ENCODE peak calls at places on chromosomes 13 and 19, in six cellular contexts. One of them, this sample, is unnamed.

GRCh38 chr13:85772379-85772778 is 26.8 kb downstream of the SLITRK6 start:
- DNase-seq in left lung: no peak
- DNase-seq in fibroblast of mammary gland: peak; percentile 14
- DNase-seq in uterus: no peak
- DNase-seq in left ventricle myocardium inferior: no peak
- DNase-seq in Peyer's patch: no peak
- DNase-seq in this sample: no peak

GRCh38 chr13:59422646-59423045 is 741.1 kb downstream of the DIAPH3 start:
- DNase-seq in left lung: no peak
- DNase-seq in fibroblast of mammary gland: no peak
- DNase-seq in uterus: no peak
- DNase-seq in left ventricle myocardium inferior: no peak
- DNase-seq in Peyer's patch: no peak
- DNase-seq in this sample: no peak

GRCh38 chr13:52127378-52127777 is 1.5 kb downstream of the NEK5 start:
- DNase-seq in left lung: no peak
- DNase-seq in fibroblast of mammary gland: peak; percentile 1
- DNase-seq in uterus: no peak
- DNase-seq in left ventricle myocardium inferior: no peak
- DNase-seq in Peyer's patch: no peak
- DNase-seq in this sample: no peak

GRCh38 chr13:29436291-29436690 is 159.2 kb downstream of the SLC7A1 start:
- DNase-seq in left lung: no peak
- DNase-seq in fibroblast of mammary gland: peak; percentile 96
- DNase-seq in uterus: no peak
- DNase-seq in left ventricle myocardium inferior: no peak
- DNase-seq in Peyer's patch: no peak
- DNase-seq in this sample: no peak

GRCh38 chr19:30676990-30677679 is 305.0 kb downstream of the ZNF536 start:
- DNase-seq in left lung: no peak
- DNase-seq in fibroblast of mammary gland: no peak
- DNase-seq in uterus: no peak
- DNase-seq in left ventricle myocardium inferior: no peak
- DNase-seq in Peyer's patch: no peak
- DNase-seq in this sample: no peak

GRCh38 chr19:14167013-14167593 is 30.7 kb upstream of the ASF1B start:
- DNase-seq in left lung: no peak
- DNase-seq in fibroblast of mammary gland: no peak
- DNase-seq in uterus: no peak
- DNase-seq in left ventricle myocardium inferior: no peak
- DNase-seq in Peyer's patch: no peak
- DNase-seq in this sample: no peak

GRCh38 chr13:36193151-36193855 is 21.1 kb downstream of the SOHLH2 start:
- DNase-seq in left lung: no peak
- DNase-seq in fibroblast of mammary gland: peak; percentile 29
- DNase-seq in uterus: no peak
- DNase-seq in left ventricle myocardium inferior: no peak
- DNase-seq in Peyer's patch: no peak
- DNase-seq in this sample: no peak

GRCh38 chr13:98429081-98429480 is 147.8 kb downstream of the STK24 start:
- DNase-seq in left lung: no peak
- DNase-seq in fibroblast of mammary gland: no peak
- DNase-seq in uterus: no peak
- DNase-seq in left ventricle myocardium inferior: no peak
- DNase-seq in Peyer's patch: no peak
- DNase-seq in this sample: no peak

GRCh38 chr19:41774515-41774980 is 19.2 kb downstream of the CEACAM6 start:
- DNase-seq in left lung: no peak
- DNase-seq in fibroblast of mammary gland: no peak
- DNase-seq in uterus: no peak
- DNase-seq in left ventricle myocardium inferior: no peak
- DNase-seq in Peyer's patch: peak; percentile 79
- DNase-seq in this sample: no peak

GRCh38 chr19:29421186-29421525 is 104.6 kb upstream of the VSTM2B start:
- DNase-seq in left lung: no peak
- DNase-seq in fibroblast of mammary gland: no peak
- DNase-seq in uterus: no peak
- DNase-seq in left ventricle myocardium inferior: no peak
- DNase-seq in Peyer's patch: no peak
- DNase-seq in this sample: no peak

GRCh38 chr13:106499905-106500304 is 35.6 kb downstream of the EFNB2 start:
- DNase-seq in left lung: no peak
- DNase-seq in fibroblast of mammary gland: peak; percentile 26
- DNase-seq in uterus: no peak
- DNase-seq in left ventricle myocardium inferior: no peak
- DNase-seq in Peyer's patch: no peak
- DNase-seq in this sample: peak; percentile 18

GRCh38 chr13:98199480-98199879 is 22.4 kb upstream of the RNF113B start:
- DNase-seq in left lung: no peak
- DNase-seq in fibroblast of mammary gland: no peak
- DNase-seq in uterus: no peak
- DNase-seq in left ventricle myocardium inferior: no peak
- DNase-seq in Peyer's patch: no peak
- DNase-seq in this sample: no peak

GRCh38 chr19:4578552-4579248 is 19.2 kb upstream of the SEMA6B start:
- DNase-seq in left lung: no peak
- DNase-seq in fibroblast of mammary gland: no peak
- DNase-seq in uterus: no peak
- DNase-seq in left ventricle myocardium inferior: no peak
- DNase-seq in Peyer's patch: no peak
- DNase-seq in this sample: no peak

GRCh38 chr19:49057636-49058234 is at the start of gene CGB7:
- DNase-seq in left lung: peak; percentile 89
- DNase-seq in fibroblast of mammary gland: peak; percentile 38
- DNase-seq in uterus: peak; percentile 77
- DNase-seq in left ventricle myocardium inferior: peak; percentile 78
- DNase-seq in Peyer's patch: peak; percentile 81
- DNase-seq in this sample: no peak

GRCh38 chr19:15758379-15758778 is 20.6 kb downstream of the OR10H3 start:
- DNase-seq in left lung: no peak
- DNase-seq in fibroblast of mammary gland: no peak
- DNase-seq in uterus: no peak
- DNase-seq in left ventricle myocardium inferior: no peak
- DNase-seq in Peyer's patch: no peak
- DNase-seq in this sample: no peak

DNA sequence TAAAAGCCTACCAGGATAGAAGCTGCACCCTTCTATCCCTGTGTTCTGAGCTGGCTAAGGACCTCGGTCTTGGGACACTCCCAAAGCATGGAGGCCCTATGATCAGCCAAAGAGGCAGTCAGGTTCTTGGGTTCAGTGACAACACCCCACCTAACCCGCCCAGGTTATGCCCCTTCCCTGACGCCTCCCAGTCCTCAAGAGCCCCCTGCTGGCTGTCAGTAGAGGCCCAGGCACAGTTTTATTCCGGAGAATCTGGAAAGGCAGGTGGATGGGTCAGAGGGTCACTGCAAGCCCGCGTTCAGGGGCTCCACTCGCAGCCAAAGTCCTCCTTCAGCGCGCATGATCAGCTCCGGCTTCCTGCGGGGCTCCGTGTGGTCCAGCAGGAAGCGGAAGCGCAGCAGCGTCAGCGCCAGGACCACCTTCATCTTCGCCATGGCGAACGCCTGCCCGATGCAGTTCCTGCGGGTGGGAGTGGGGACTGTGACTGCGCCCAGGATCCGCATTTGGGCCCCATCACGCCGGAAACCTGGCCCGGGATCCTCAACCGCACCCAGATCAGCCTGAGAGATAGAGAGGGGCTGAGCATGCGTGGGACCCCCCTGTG is 22.3 kb downstream of the OR10H3 start:
- DNase-seq in left lung: no peak
- DNase-seq in fibroblast of mammary gland: no peak
- DNase-seq in uterus: no peak
- DNase-seq in left ventricle myocardium inferior: no peak
- DNase-seq in Peyer's patch: no peak
- DNase-seq in this sample: peak; percentile 7
- TF ChIP-seq CTCF in left lung: no peak
- TF ChIP-seq CTCF in fibroblast of mammary gland: no peak
- TF ChIP-seq CTCF in uterus: no peak
- TF ChIP-seq CTCF in left ventricle myocardium inferior: peak; percentile 38
- TF ChIP-seq CTCF in Peyer's patch: peak; percentile 59
- TF ChIP-seq CTCF in this sample: peak; percentile 32

GRCh38 chr19:16928916-16929315 is 40.1 kb downstream of the F2RL3 start:
- DNase-seq in left lung: no peak
- DNase-seq in fibroblast of mammary gland: no peak
- DNase-seq in uterus: no peak
- DNase-seq in left ventricle myocardium inferior: no peak
- DNase-seq in Peyer's patch: no peak
- DNase-seq in this sample: no peak
- H3K4me3 ChIP-seq in left lung: no peak overlapping the region
- H3K4me3 ChIP-seq in fibroblast of mammary gland: no peak overlapping the region
- H3K4me3 ChIP-seq in uterus: no peak overlapping the region
- H3K4me3 ChIP-seq in left ventricle myocardium inferior: no peak overlapping the region
- H3K4me3 ChIP-seq in Peyer's patch: no peak overlapping the region
- H3K4me3 ChIP-seq in this sample: no peak overlapping the region

DNA sequence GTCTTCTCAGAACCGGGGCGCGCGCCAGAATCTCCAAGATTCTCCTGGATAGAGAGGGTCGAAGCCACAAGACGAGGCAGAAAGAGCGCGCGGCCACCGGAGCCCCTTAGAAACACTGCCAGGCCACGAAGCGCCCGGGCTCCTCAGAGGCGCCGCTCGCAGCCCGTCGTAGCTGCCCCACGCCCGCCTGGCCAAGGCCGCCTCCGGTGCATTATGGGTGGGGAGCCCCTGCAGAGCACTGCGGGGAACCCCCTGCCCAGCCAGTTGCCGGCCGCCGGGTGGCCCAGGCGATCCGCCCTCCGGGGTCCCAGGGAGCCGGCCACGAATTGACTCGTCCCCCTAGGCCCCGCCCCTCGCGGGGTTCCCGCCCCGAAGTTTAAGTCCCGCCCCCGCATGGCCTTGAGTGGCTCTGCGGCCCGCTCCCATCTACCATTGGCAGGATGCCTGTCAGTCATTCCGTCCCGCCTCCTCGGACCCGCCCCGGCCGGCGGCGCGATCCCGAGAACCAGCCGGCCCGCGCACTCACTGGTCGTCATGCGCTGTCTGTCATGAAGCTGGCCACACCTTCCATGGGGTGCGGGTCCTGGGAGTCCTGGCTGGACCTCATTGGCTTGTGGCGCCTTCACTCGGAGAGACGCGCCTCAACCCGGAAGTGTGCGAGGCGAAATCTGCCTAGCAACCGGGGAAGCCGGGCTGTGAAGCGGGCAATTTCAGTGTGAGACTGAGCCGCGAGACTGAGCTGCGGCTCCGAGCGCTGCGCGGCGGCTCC is 20.2 kb upstream of the GATAD2A start:
- DNase-seq in left lung: peak; percentile 99
- DNase-seq in fibroblast of mammary gland: peak; percentile 99
- DNase-seq in uterus: peak; percentile 100
- DNase-seq in left ventricle myocardium inferior: peak; percentile 99
- DNase-seq in Peyer's patch: peak; percentile 100
- DNase-seq in this sample: peak; percentile 100
- TF ChIP-seq CTCF in left lung: no peak
- TF ChIP-seq CTCF in fibroblast of mammary gland: no peak
- TF ChIP-seq CTCF in uterus: peak; percentile 26
- TF ChIP-seq CTCF in left ventricle myocardium inferior: peak; percentile 44
- TF ChIP-seq CTCF in Peyer's patch: peak; percentile 33
- TF ChIP-seq CTCF in this sample: peak; percentile 11

GRCh38 chr19:53365899-53366493 is 491 bp downstream of the ZNF525 start:
- DNase-seq in left lung: peak; percentile 84
- DNase-seq in fibroblast of mammary gland: no peak
- DNase-seq in uterus: no peak
- DNase-seq in left ventricle myocardium inferior: peak; percentile 15
- DNase-seq in Peyer's patch: no peak
- DNase-seq in this sample: peak; percentile 60
- H3K4me3 ChIP-seq in left lung: peak overlapping the region; percentile 53
- H3K4me3 ChIP-seq in fibroblast of mammary gland: peak overlapping the region; percentile 70
- H3K4me3 ChIP-seq in uterus: peak overlapping the region; percentile 52
- H3K4me3 ChIP-seq in left ventricle myocardium inferior: peak overlapping the region; percentile 86
- H3K4me3 ChIP-seq in Peyer's patch: peak overlapping the region; percentile 81
- H3K4me3 ChIP-seq in this sample: peak overlapping the region; percentile 60

DNA sequence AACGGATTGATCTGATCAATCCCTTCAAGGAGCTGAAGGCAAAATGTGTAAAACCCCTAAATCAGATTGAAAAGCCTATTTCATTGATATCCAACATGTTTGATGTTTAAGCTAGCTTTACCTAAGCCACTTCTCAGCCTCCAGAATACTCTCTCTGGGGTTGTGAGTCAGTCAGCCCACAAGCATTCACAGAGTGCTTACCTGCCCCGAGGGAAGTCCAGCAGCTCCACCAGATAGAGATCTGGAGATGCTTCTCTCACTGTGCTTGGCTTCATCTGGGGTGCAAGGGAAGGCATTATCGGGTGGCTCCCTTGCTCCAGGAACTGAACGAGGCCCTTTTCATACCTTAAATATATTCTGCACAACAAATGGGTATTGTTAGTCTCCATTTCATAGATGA is 159.7 kb downstream of the OXGR1 start:
- DNase-seq in left lung: no peak
- DNase-seq in fibroblast of mammary gland: no peak
- DNase-seq in uterus: no peak
- DNase-seq in left ventricle myocardium inferior: no peak
- DNase-seq in Peyer's patch: no peak
- DNase-seq in this sample: no peak
- TF ChIP-seq CTCF in left lung: no peak
- TF ChIP-seq CTCF in fibroblast of mammary gland: no peak
- TF ChIP-seq CTCF in uterus: no peak
- TF ChIP-seq CTCF in left ventricle myocardium inferior: no peak
- TF ChIP-seq CTCF in Peyer's patch: no peak
- TF ChIP-seq CTCF in this sample: no peak

DNA sequence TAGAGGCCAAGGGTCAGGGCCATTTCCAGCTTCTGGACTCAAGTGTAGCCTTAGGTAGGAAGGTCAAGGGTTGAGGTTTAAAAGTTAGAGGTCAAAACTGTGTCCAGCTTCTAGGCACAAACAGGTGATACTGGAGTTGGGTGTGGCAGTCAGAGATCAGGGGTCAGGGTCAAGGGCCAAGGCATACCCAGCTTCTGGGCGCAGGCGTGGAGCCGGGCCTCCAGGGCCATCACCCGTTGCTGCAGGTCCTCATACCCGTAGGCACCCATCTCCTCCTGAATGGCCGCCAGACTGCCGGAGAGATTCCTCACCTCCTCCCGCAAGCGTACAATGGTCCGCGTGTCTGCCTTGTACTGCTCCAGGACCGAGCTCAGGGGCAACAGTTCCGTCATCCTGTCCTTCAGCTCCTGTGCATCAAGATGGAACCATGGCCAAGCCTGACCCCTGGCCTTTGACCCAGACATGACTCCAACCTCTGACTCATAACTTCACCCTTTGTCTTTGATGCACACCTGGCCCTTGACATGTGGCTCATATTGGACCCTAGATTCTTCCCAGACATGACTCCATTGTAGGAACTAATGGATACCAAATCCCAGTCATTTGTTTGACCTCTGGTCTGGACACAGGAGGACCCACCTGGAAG is 22.1 kb downstream of the PIN1 start:
- DNase-seq in left lung: no peak
- DNase-seq in fibroblast of mammary gland: no peak
- DNase-seq in uterus: no peak
- DNase-seq in left ventricle myocardium inferior: no peak
- DNase-seq in Peyer's patch: no peak
- DNase-seq in this sample: no peak
- H3K4me3 ChIP-seq in left lung: no peak overlapping the region
- H3K4me3 ChIP-seq in fibroblast of mammary gland: no peak overlapping the region
- H3K4me3 ChIP-seq in uterus: no peak overlapping the region
- H3K4me3 ChIP-seq in left ventricle myocardium inferior: no peak overlapping the region
- H3K4me3 ChIP-seq in Peyer's patch: no peak overlapping the region
- H3K4me3 ChIP-seq in this sample: no peak overlapping the region

GRCh38 chr19:34259367-34259865 is 5.1 kb downstream of the GARRE1 start:
- DNase-seq in left lung: no peak
- DNase-seq in fibroblast of mammary gland: peak; percentile 44
- DNase-seq in uterus: no peak
- DNase-seq in left ventricle myocardium inferior: no peak
- DNase-seq in Peyer's patch: no peak
- DNase-seq in this sample: no peak
- TF ChIP-seq CTCF in left lung: no peak
- TF ChIP-seq CTCF in fibroblast of mammary gland: no peak
- TF ChIP-seq CTCF in uterus: no peak
- TF ChIP-seq CTCF in left ventricle myocardium inferior: no peak
- TF ChIP-seq CTCF in Peyer's patch: no peak
- TF ChIP-seq CTCF in this sample: no peak

This sample was measured in GM12865.